ENCODE peak calls at places on chromosome 2, in four cellular contexts. W is A549, E is lung microvascular endothelial cell, C is mucosa of gallbladder. F is an unnamed sample.

GRCh38 chr2:74747411-74748080 is 86.4 kb upstream of the HK2 start:
- DNase-seq in W (no peak), E (no peak), C (no peak), F (no peak)

GRCh38 chr2:29900971-29901633 is 20.3 kb downstream of the ALK start:
- DNase-seq in C (no peak), W (no peak), E (no peak), F (no peak)

GRCh38 chr2:43309935-43310334 is 83.5 kb upstream of the ZFP36L2 start:
- DNase-seq in E (no peak), W (no peak), C (no peak), F (no peak)

GRCh38 chr2:205681836-205682238 is 464 bp upstream of the NRP2 start:
- DNase-seq in E (peak), C (no peak), W (no peak), F (no peak)

GRCh38 chr2:104861295-104862060 is 7.6 kb downstream of the POU3F3 start:
- DNase-seq in C (no peak), W (no peak), E (no peak), F (no peak)

GRCh38 chr2:172564376-172564775 is 8.5 kb downstream of the PDK1 start:
- DNase-seq in C (no peak), E (no peak), W (no peak), F (no peak)

GRCh38 chr2:152419944-152420813 is 85.2 kb downstream of the FMNL2 start:
- DNase-seq in C (no peak), E (no peak), W (no peak), F (no peak)

GRCh38 chr2:111100765-111101162 is 19.9 kb upstream of the BCL2L11 start:
- DNase-seq in E (peak), W (no peak), C (no peak), F (no peak)

GRCh38 chr2:178324072-178324471 is 126.9 kb downstream of the PRKRA start:
- DNase-seq in E (no peak), C (no peak), W (no peak), F (no peak)

GRCh38 chr2:64311191-64311910 is 142.6 kb upstream of the LGALSL start:
- DNase-seq in W (no peak), E (no peak), C (no peak), F (no peak)

GRCh38 chr2:226839960-226840359 is 4.1 kb downstream of the RHBDD1 start:
- DNase-seq in C (no peak), W (no peak), E (no peak), F (no peak)

GRCh38 chr2:109531221-109531620 is 82.5 kb downstream of the SEPTIN10 start:
- DNase-seq in E (no peak), C (no peak), W (no peak), F (no peak)

GRCh38 chr2:199602271-199602895 is 144.6 kb upstream of the SATB2 start:
- DNase-seq in E (no peak), W (peak), C (no peak), F (peak)

GRCh38 chr2:204234879-204235278 is 298.3 kb downstream of the ICOS start:
- DNase-seq in E (no peak), W (no peak), C (no peak), F (no peak)

GRCh38 chr2:218273908-218274249 is 3.6 kb downstream of the PNKD start:
- DNase-seq in E (no peak), W (no peak), C (no peak), F (no peak)

GRCh38 chr2:101395545-101396351 is 8.4 kb upstream of the CREG2 start:
- DNase-seq in C (no peak), E (no peak), W (no peak), F (no peak)

GRCh38 chr2:62089658-62090057 is 106.3 kb upstream of the B3GNT2 start:
- DNase-seq in C (no peak), E (no peak), W (no peak), F (no peak)

GRCh38 chr2:124810132-124810531 is 785.0 kb downstream of the CNTNAP5 start:
- DNase-seq in W (no peak), E (no peak), C (peak), F (no peak)

GRCh38 chr2:241703128-241703604 is 1.3 kb downstream of the ING5 start:
- DNase-seq in W (peak), C (no peak), E (peak), F (no peak)

GRCh38 chr2:126788113-126788512 is 110.6 kb upstream of the TEX51 start:
- DNase-seq in C (no peak), E (no peak), W (no peak), F (no peak)

GRCh38 chr2:112032615-112033457 is 22.2 kb upstream of the TMEM87B start:
- DNase-seq in W (no peak), E (peak), C (peak), F (no peak)

GRCh38 chr2:146874260-146874658 is 970.6 kb upstream of the ACVR2A start:
- DNase-seq in C (no peak), E (peak), W (no peak), F (no peak)

GRCh38 chr2:64516651-64517510 is 7.2 kb upstream of the AFTPH start:
- DNase-seq in C (no peak), W (no peak), E (no peak), F (no peak)

GRCh38 chr2:67394734-67395133 is 2.4 kb upstream of the ETAA1 start:
- DNase-seq in W (no peak), C (no peak), E (peak), F (no peak)

GRCh38 chr2:232307854-232308253 is 70.7 kb upstream of the ALPP start:
- DNase-seq in E (no peak), C (no peak), W (no peak), F (no peak)

GRCh38 chr2:72214429-72215143 is 66.9 kb upstream of the CYP26B1 start:
- DNase-seq in W (no peak), E (peak), C (no peak), F (no peak)

GRCh38 chr2:197893403-197894177 is 89.2 kb downstream of the PLCL1 start:
- DNase-seq in E (no peak), W (no peak), C (no peak), F (no peak)

GRCh38 chr2:200300650-200301314 is 5.7 kb upstream of the SPATS2L start:
- DNase-seq in C (peak), W (peak), E (peak), F (no peak)

GRCh38 chr2:218026676-218027425 is 24.1 kb upstream of the TNS1 start:
- DNase-seq in C (peak), W (no peak), E (no peak), F (no peak)

GRCh38 chr2:136538489-136538888 is 226.9 kb upstream of the THSD7B start:
- DNase-seq in W (no peak), E (no peak), C (no peak), F (no peak)

GRCh38 chr2:9113916-9114315 is 92.7 kb upstream of the ASAP2 start:
- DNase-seq in E (no peak), W (no peak), C (no peak), F (no peak)

GRCh38 chr2:175955168-175955567 is 46.9 kb downstream of the LNPK start:
- DNase-seq in C (no peak), W (no peak), E (no peak), F (no peak)

GRCh38 chr2:86704482-86704971 is 15.6 kb upstream of the RMND5A start:
- DNase-seq in W (peak), E (peak), C (peak), F (no peak)

GRCh38 chr2:172040311-172040710 is 40.6 kb downstream of the METAP1D start:
- DNase-seq in E (no peak), W (no peak), C (no peak), F (no peak)

GRCh38 chr2:76310894-76311293 is 600.2 kb upstream of the GCFC2 start:
- DNase-seq in W (no peak), C (no peak), E (no peak), F (no peak)

GRCh38 chr2:70942396-70942795 is 6.7 kb downstream of the ATP6V1B1 start:
- DNase-seq in C (no peak), W (no peak), E (no peak), F (no peak)

F was measured in 8988T.